ENCODE peak calls at places on chromosomes 13 and 19, in four cellular contexts. E is MCF 10A, B is amniotic stem cell, J is T-helper 17 cell. R is an unnamed sample.

GRCh38 chr19:57016491-57016890 is 103.3 kb upstream of the USP29 start:
- DNase-seq in E (no peak), B (no peak), J (no peak), R (no peak)

GRCh38 chr19:18481505-18482222 is 40.2 kb downstream of the ELL start:
- DNase-seq in E (peak), J (no peak), B (no peak), R (no peak)

GRCh38 chr19:4866595-4867424 is 657 bp downstream of the PLIN3 start:
- DNase-seq in J (peak), E (peak), B (peak), R (peak)

GRCh38 chr19:38924383-38924782 is 6.2 kb downstream of the SARS2 start:
- DNase-seq in J (no peak), E (no peak), B (no peak), R (no peak)

GRCh38 chr19:55353803-55354697 is 469 bp downstream of the COX6B2 start:
- DNase-seq in E (no peak), B (no peak), J (peak), R (peak)

GRCh38 chr13:98014766-98015165 is 61.3 kb downstream of the IPO5 start:
- DNase-seq in J (no peak), B (peak), E (peak), R (no peak)

GRCh38 chr13:51912091-51912490 is 50.3 kb downstream of the CCDC70 start:
- DNase-seq in E (no peak), J (no peak), B (no peak), R (no peak)

GRCh38 chr13:24888291-24888931 is 124.4 kb downstream of the RNF17 start:
- DNase-seq in E (no peak), J (no peak), B (no peak), R (no peak)

GRCh38 chr13:107075576-107075975 is 507.6 kb upstream of the ARGLU1 start:
- DNase-seq in B (no peak), J (no peak), E (no peak), R (no peak)

GRCh38 chr13:97921146-97921776 is 32.2 kb upstream of the IPO5 start:
- DNase-seq in J (no peak), E (no peak), B (no peak), R (no peak)

GRCh38 chr19:35722897-35723296 is 5.1 kb downstream of the KMT2B start:
- DNase-seq in E (no peak), B (no peak), J (no peak), R (no peak)

GRCh38 chr13:21686761-21687391 is 16.0 kb downstream of the FGF9 start:
- DNase-seq in J (no peak), B (no peak), E (no peak), R (no peak)

GRCh38 chr19:44499962-44500949 is at the start of gene ZNF180:
- DNase-seq in J (peak), E (peak), B (peak), R (peak)

GRCh38 chr13:57878291-57878690 is 246.7 kb downstream of the PCDH17 start:
- DNase-seq in J (no peak), E (no peak), B (no peak), R (no peak)

GRCh38 chr13:108993346-108993745 is 363.9 kb downstream of the MYO16 start:
- DNase-seq in J (no peak), E (peak), B (no peak), R (no peak)

GRCh38 chr13:60329221-60329983 is 67.6 kb upstream of the TDRD3 start:
- DNase-seq in B (no peak), J (no peak), E (peak), R (no peak)

GRCh38 chr19:1558552-1558951 is 9.6 kb downstream of the MEX3D start:
- DNase-seq in J (no peak), B (no peak), E (no peak), R (no peak)

GRCh38 chr19:58568731-58569130 is 4.4 kb downstream of the MZF1 start:
- DNase-seq in B (no peak), E (no peak), J (no peak), R (no peak)

GRCh38 chr13:113166681-113167080 is 8.2 kb downstream of the PROZ start:
- DNase-seq in J (no peak), B (no peak), E (no peak), R (no peak)

GRCh38 chr19:41995959-41996797 is 2.1 kb upstream of the ATP1A3 start:
- DNase-seq in E (no peak), J (no peak), B (no peak), R (no peak)

GRCh38 chr13:35824395-35824794 is 306.8 kb downstream of the DCLK1 start:
- DNase-seq in E (no peak), J (no peak), B (no peak), R (no peak)

GRCh38 chr13:27036236-27036981 is 135.2 kb downstream of the USP12 start:
- DNase-seq in J (no peak), E (no peak), B (no peak), R (no peak)

GRCh38 chr13:52356327-52356726 is 49.6 kb downstream of the THSD1 start:
- DNase-seq in B (no peak), J (no peak), E (peak), R (no peak)

GRCh38 chr19:12985049-12985776 is 10.1 kb upstream of the NFIX start:
- DNase-seq in E (no peak), J (no peak), B (no peak), R (no peak)

R was measured in activated T-helper 9 cell treated with anti-CD3 and anti-CD28 coated beads, Interleukin-2, amount 50 U/mL, for 16 hours.